ENCODE peak calls at places on chromosomes 13 and 19, in four cellular contexts. One of them, this sample, is unnamed.
A peak's percentile ranks its signal among the peaks of the same experiment; 100 is the strongest.

GRCh38 chr13:100559886-100560285 is 28.7 kb downstream of the GGACT start:
- DNase-seq in right atrium auricular region: no peak
- DNase-seq in body of pancreas: no peak
- DNase-seq in mesendoderm: no peak
- DNase-seq in this sample: no peak

GRCh38 chr13:73421310-73421912 is 362.6 kb downstream of the KLF5 start:
- DNase-seq in right atrium auricular region: no peak
- DNase-seq in body of pancreas: peak; percentile 50
- DNase-seq in mesendoderm: no peak
- DNase-seq in this sample: no peak

GRCh38 chr13:50531917-50532899 is 311.3 kb downstream of the DLEU7 start:
- DNase-seq in body of pancreas: no peak
- DNase-seq in mesendoderm: no peak
- DNase-seq in right atrium auricular region: no peak
- DNase-seq in this sample: no peak

GRCh38 chr19:48681127-48681470 is 8.3 kb upstream of the NTN5 start:
- DNase-seq in body of pancreas: no peak
- DNase-seq in right atrium auricular region: no peak
- DNase-seq in mesendoderm: no peak
- DNase-seq in this sample: no peak

GRCh38 chr19:4062576-4063368 is 3.9 kb downstream of the ZBTB7A start:
- DNase-seq in right atrium auricular region: no peak
- DNase-seq in mesendoderm: no peak
- DNase-seq in body of pancreas: no peak
- DNase-seq in this sample: peak; percentile 50

GRCh38 chr19:789473-790052 is 7.7 kb upstream of the PTBP1 start:
- DNase-seq in mesendoderm: peak; percentile 77
- DNase-seq in body of pancreas: no peak
- DNase-seq in right atrium auricular region: no peak
- DNase-seq in this sample: no peak

GRCh38 chr19:1266116-1266817 is 2.9 kb upstream of the CIRBP start:
- DNase-seq in body of pancreas: peak; percentile 81
- DNase-seq in mesendoderm: peak; percentile 91
- DNase-seq in right atrium auricular region: peak; percentile 90
- DNase-seq in this sample: peak; percentile 93

GRCh38 chr13:46303743-46304385 is 83.2 kb downstream of the RUBCNL start:
- DNase-seq in mesendoderm: no peak
- DNase-seq in body of pancreas: no peak
- DNase-seq in right atrium auricular region: no peak
- DNase-seq in this sample: no peak

GRCh38 chr13:29689548-29689947 is 94.1 kb upstream of the SLC7A1 start:
- DNase-seq in right atrium auricular region: no peak
- DNase-seq in mesendoderm: no peak
- DNase-seq in body of pancreas: no peak
- DNase-seq in this sample: no peak

GRCh38 chr19:7926021-7926726 is at the start of gene CTXN1:
- DNase-seq in right atrium auricular region: no peak
- DNase-seq in body of pancreas: peak; percentile 79
- DNase-seq in mesendoderm: peak; percentile 69
- DNase-seq in this sample: peak; percentile 74

GRCh38 chr19:15915109-15915508 is 17.2 kb upstream of the CYP4F2 start:
- DNase-seq in body of pancreas: no peak
- DNase-seq in mesendoderm: no peak
- DNase-seq in right atrium auricular region: no peak
- DNase-seq in this sample: no peak

GRCh38 chr19:31539386-31539785 is 190.2 kb upstream of the TSHZ3 start:
- DNase-seq in right atrium auricular region: peak; percentile 11
- DNase-seq in body of pancreas: no peak
- DNase-seq in mesendoderm: no peak
- DNase-seq in this sample: no peak

GRCh38 chr19:46635920-46636761 is at the start of gene GNG8:
- DNase-seq in right atrium auricular region: no peak
- DNase-seq in body of pancreas: no peak
- DNase-seq in mesendoderm: no peak
- DNase-seq in this sample: no peak

GRCh38 chr13:87677334-87678234 is 6.4 kb downstream of the SLITRK5 start:
- DNase-seq in mesendoderm: peak; percentile 67
- DNase-seq in body of pancreas: peak; percentile 36
- DNase-seq in right atrium auricular region: no peak
- DNase-seq in this sample: peak; percentile 56

DNA sequence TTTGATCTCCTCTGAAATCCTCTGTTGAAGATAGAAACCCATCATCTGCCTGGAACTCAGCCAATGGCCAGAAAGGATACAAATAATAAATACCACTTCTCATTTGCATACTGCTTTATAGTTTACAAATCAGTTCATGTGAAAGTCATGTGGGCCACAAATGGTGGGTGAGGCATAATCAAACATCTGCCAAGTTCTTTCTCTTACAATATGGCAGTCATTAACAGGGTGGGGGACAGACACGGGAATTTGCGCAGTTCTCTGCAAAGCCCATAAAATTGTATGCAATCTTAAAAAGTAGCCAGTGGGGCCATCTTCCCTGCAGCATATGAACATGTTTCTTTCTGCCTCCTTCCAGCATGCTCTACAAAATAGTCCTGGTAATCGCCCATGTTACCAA is 59.6 kb downstream of the NUFIP1 start:
- DNase-seq in mesendoderm: no peak
- DNase-seq in right atrium auricular region: no peak
- DNase-seq in body of pancreas: no peak
- DNase-seq in this sample: no peak
- H3K4me3 ChIP-seq in mesendoderm: no peak overlapping the region
- H3K4me3 ChIP-seq in right atrium auricular region: no peak overlapping the region
- H3K4me3 ChIP-seq in body of pancreas: no peak overlapping the region
- H3K4me3 ChIP-seq in this sample: no peak overlapping the region

DNA sequence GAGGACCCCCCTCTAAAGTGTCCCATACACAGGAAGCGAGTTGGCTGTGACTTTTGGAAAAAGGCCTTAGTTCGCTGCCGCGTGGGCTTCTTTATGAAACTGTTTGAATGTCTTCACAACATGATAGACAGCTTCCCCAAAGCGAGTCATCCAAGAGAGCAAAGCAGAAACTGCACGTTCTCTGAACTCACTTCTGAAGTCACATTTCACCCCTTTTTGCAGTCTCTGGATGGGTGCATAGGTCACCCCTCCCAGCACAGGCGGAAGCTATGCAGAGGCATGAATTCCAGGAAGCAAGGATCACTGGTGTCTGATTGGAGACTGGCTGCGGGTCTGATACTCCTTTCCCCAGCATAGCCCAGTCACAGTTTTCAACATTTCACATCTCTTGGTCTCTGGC is 10.6 kb downstream of the GPI start:
- DNase-seq in body of pancreas: no peak
- DNase-seq in right atrium auricular region: no peak
- DNase-seq in mesendoderm: no peak
- DNase-seq in this sample: no peak
- H3K36me3 ChIP-seq in body of pancreas: no peaks in the 10 kb centered on the region
- H3K36me3 ChIP-seq in right atrium auricular region: peaks cover 69% of the 10 kb centered on the region
- H3K36me3 ChIP-seq in mesendoderm: peaks cover 15% of the 10 kb centered on the region
- H3K36me3 ChIP-seq in this sample: peaks cover 91% of the 10 kb centered on the region

DNA sequence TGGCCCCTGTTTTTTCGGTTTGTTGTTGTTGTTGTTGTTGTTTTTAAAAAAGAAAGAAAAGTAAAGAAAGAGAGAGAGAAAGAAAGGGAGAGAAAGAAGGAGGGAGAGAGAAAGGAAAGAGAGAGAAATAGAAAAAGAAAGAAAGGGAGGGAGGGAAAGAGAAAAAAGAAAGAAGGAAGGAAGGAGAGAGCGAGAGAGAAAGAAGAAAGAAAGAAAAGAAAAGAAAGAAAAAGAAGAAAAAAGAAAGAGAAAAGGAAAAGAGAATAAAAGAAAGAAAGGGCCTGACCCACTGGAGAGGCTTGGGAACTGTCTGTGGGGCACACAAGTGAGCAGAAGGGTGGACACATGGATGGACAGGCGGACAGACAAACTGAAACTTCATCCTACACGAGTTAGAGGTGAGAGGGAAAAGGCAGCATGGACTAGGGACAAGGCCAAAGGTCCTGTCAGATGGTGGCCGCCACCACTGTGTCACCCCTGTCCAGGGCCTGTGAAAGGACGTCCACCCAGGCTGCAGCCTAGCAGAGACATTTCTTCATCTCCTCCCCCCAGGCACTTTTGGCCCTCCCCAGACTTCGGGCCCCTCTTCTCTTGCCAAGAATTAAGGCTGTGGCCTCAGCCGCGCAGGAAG is 9.2 kb upstream of the BCAM start:
- DNase-seq in right atrium auricular region: no peak
- DNase-seq in body of pancreas: no peak
- DNase-seq in mesendoderm: no peak
- DNase-seq in this sample: no peak
- H3K4me3 ChIP-seq in right atrium auricular region: no peak overlapping the region
- H3K4me3 ChIP-seq in body of pancreas: no peak overlapping the region
- H3K4me3 ChIP-seq in mesendoderm: no peak overlapping the region
- H3K4me3 ChIP-seq in this sample: no peak overlapping the region

GRCh38 chr19:51800849-51801244 is 5.9 kb downstream of the FPR3 start:
- DNase-seq in mesendoderm: no peak
- DNase-seq in right atrium auricular region: no peak
- DNase-seq in body of pancreas: no peak
- DNase-seq in this sample: no peak
- H3K36me3 ChIP-seq in mesendoderm: no peaks in the 10 kb centered on the region
- H3K36me3 ChIP-seq in right atrium auricular region: no peaks in the 10 kb centered on the region
- H3K36me3 ChIP-seq in body of pancreas: no peaks in the 10 kb centered on the region
- H3K36me3 ChIP-seq in this sample: no peaks in the 10 kb centered on the region

DNA sequence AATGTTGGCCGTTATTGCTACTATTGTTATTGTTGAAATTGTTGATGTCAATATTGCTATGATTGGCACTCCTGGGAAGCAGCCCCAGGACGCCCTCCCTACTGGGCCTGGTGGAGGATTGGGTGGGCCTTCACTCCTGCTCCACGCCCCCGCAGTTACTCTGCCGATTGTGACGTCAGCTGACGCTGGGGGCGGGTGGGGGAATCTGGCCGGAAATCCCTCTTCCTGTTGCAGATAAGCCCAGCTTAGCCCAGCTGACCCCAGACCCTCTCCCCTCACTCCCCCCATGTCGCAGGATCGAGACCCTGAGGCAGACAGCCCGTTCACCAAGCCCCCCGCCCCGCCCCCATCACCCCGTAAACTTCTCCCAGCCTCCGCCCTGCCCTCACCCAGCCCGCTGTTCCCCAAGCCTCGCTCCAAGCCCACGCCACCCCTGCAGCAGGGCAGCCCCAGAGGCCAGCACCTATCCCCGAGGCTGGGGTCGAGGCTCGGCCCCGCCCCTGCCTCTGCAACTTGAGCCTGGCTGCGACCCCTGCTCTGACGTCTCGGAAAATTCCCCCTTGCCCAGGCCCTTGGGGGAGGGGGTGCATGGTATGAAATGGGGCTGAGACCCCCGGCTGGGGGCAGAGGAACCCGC is at the start of gene ETV2:
- DNase-seq in body of pancreas: no peak
- DNase-seq in right atrium auricular region: no peak
- DNase-seq in mesendoderm: peak; percentile 86
- DNase-seq in this sample: no peak
- H3K4me3 ChIP-seq in body of pancreas: no peak within 1 kb of the TSS
- H3K4me3 ChIP-seq in right atrium auricular region: peak within 1 kb of the TSS; percentile 9
- H3K4me3 ChIP-seq in mesendoderm: no peak within 1 kb of the TSS
- H3K4me3 ChIP-seq in this sample: no peak within 1 kb of the TSS

DNA sequence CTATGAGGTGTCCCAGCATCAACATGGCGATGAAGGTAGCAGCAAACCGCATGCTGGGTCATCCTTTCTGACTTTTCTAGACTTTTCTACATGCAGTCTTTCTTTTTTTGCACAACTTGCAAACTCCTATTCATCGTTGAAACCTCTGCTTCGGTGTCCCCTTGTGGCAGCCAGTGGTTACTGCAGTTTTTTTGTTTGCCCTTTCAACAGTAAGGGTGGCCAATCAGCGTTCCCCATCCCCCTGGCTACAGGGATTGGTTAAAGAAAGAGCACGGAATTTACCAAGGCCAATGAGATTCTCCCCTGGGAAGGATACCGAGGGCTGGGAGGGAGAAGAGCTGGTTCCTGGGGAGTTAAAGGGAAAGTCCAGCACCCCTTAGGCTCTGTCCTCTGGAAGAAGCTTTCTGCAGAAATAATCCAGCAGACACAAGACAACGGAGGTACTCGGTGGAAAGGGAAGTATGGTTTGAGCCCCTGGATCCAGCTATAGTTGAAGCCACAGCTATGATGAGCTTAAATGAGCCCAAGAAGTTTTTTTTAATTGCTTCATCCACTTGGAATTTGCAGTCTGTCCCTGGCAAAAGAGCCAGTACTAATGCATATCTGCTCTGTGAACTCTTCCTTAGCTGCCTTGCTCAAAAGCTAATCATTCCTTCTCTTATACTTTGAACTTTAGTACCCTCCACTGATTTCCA is 5.6 kb upstream of the LSM4 start:
- DNase-seq in body of pancreas: peak; percentile 94
- DNase-seq in mesendoderm: peak; percentile 99
- DNase-seq in right atrium auricular region: peak; percentile 99
- DNase-seq in this sample: peak; percentile 89
- H3K36me3 ChIP-seq in body of pancreas: no peaks in the 10 kb centered on the region
- H3K36me3 ChIP-seq in mesendoderm: no peaks in the 10 kb centered on the region
- H3K36me3 ChIP-seq in right atrium auricular region: no peaks in the 10 kb centered on the region
- H3K36me3 ChIP-seq in this sample: no peaks in the 10 kb centered on the region

GRCh38 chr19:41324231-41324702 is 14.3 kb downstream of the CCDC97 start:
- DNase-seq in right atrium auricular region: no peak
- DNase-seq in mesendoderm: peak; percentile 64
- DNase-seq in body of pancreas: no peak
- DNase-seq in this sample: no peak

GRCh38 chr19:41323023-41323422 is 13.1 kb downstream of the CCDC97 start:
- DNase-seq in right atrium auricular region: no peak
- DNase-seq in mesendoderm: no peak
- DNase-seq in body of pancreas: no peak
- DNase-seq in this sample: no peak

GRCh38 chr19:41324921-41325639 is 15.1 kb downstream of the CCDC97 start:
- DNase-seq in mesendoderm: peak; percentile 99
- DNase-seq in right atrium auricular region: peak; percentile 82
- DNase-seq in body of pancreas: peak; percentile 54
- DNase-seq in this sample: peak; percentile 79

GRCh38 chr19:41322451-41322850 is 12.5 kb downstream of the CCDC97 start:
- DNase-seq in right atrium auricular region: no peak
- DNase-seq in body of pancreas: no peak
- DNase-seq in mesendoderm: no peak
- DNase-seq in this sample: no peak

DNA sequence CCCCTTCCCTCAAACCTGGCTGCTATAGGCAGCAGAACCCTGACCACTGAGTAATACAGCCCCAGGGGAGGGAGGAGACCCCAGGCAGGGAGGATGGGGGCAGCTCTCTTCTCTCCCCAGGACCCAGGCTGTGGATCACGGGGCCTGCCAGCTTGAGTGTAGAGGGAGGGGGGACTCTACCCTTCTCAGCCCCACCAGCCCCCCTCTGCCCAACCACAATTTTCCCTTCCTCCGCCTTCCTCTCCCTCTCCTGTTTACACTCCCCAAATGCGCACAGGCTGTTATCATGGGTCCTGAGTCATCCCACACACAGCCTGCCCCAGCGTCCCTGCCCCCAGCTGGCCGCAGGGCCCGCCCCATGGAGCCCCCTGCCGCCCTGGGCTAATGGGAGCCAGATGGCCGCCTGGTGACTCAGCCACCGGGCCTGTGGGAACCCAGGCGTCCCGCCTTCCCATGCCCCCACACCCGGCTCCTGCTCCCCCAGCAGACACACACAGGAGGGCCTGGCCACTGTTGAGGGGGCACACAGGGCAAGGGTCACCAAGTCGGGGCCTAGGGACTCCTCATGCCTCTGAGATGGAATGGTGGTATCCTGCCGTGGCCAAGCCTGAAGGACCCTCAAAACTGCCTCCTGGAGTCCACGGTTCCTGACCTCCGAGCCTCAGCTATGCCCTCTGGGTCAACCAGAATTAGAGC is 13.6 kb downstream of the CCDC97 start:
- DNase-seq in body of pancreas: no peak
- DNase-seq in right atrium auricular region: peak; percentile 83
- DNase-seq in mesendoderm: peak; percentile 90
- DNase-seq in this sample: no peak
- H3K4me3 ChIP-seq in body of pancreas: no peak overlapping the region
- H3K4me3 ChIP-seq in right atrium auricular region: no peak overlapping the region
- H3K4me3 ChIP-seq in mesendoderm: no peak overlapping the region
- H3K4me3 ChIP-seq in this sample: no peak overlapping the region

This sample was measured in lower lobe of right lung.